ENCODE peak calls at places on chromosomes 7 and 10, in six cellular contexts. H is upper lobe of right lung; B is PC-9; I is CD4-positive, alpha-beta T cell; M is transverse colon; T is psoas muscle. J is an unnamed sample.

GRCh38 chr10:27742195-27742925 is 3.3 kb downstream of the MKX start:
- DNase-seq in M (peak), B (no peak), I (peak), T (peak), H (peak), J (peak)

GRCh38 chr7:39557222-39557621 is 9.0 kb upstream of the YAE1 start:
- DNase-seq in T (no peak), H (no peak), M (no peak), I (no peak), B (no peak), J (no peak)

GRCh38 chr10:44990302-44990655 is 10.4 kb upstream of the ZNF22 start:
- DNase-seq in M (no peak), I (no peak), B (no peak), T (no peak), H (no peak), J (no peak)

GRCh38 chr7:113083132-113083833 is 3.3 kb downstream of the GPR85 start:
- DNase-seq in B (no peak), T (no peak), H (no peak), M (no peak), I (no peak), J (no peak)

GRCh38 chr10:58661902-58662301 is 149.2 kb downstream of the BICC1 start:
- DNase-seq in M (no peak), I (no peak), T (no peak), H (no peak), B (no peak), J (no peak)

GRCh38 chr10:78507761-78508160 is 474.1 kb downstream of the RPS24 start:
- DNase-seq in M (no peak), I (no peak), B (no peak), T (no peak), H (no peak), J (no peak)

GRCh38 chr7:112422842-112423496 is 27.3 kb upstream of the IFRD1 start:
- DNase-seq in M (peak), H (peak), T (peak), I (no peak), B (peak), J (peak)

GRCh38 chr7:120030871-120031270 is 242.1 kb upstream of the KCND2 start:
- DNase-seq in I (no peak), M (no peak), H (no peak), T (no peak), B (no peak), J (no peak)

GRCh38 chr7:155378580-155378934 is 79.4 kb upstream of the EN2 start:
- DNase-seq in T (no peak), I (no peak), B (no peak), M (no peak), H (no peak), J (no peak)

GRCh38 chr7:66323114-66323513 is 118.0 kb downstream of the TPST1 start:
- DNase-seq in H (no peak), B (no peak), M (no peak), I (no peak), T (no peak), J (no peak)

GRCh38 chr7:121608785-121609184 is 212.7 kb upstream of the FAM3C start:
- DNase-seq in M (no peak), I (no peak), T (no peak), B (no peak), H (no peak), J (no peak)

GRCh38 chr10:94963901-94964300 is 25.4 kb downstream of the CYP2C9 start:
- DNase-seq in M (no peak), I (no peak), H (no peak), B (no peak), T (no peak), J (no peak)

GRCh38 chr10:36256905-36257304 is 614.8 kb upstream of the FZD8 start:
- DNase-seq in B (no peak), M (no peak), I (no peak), T (no peak), H (no peak), J (no peak)

GRCh38 chr7:141027043-141027442 is 12.3 kb upstream of the MRPS33 start:
- DNase-seq in T (no peak), M (no peak), H (no peak), B (no peak), I (no peak), J (no peak)

GRCh38 chr7:141023305-141023704 is 8.6 kb upstream of the MRPS33 start:
- DNase-seq in H (no peak), I (no peak), T (no peak), M (no peak), B (no peak), J (no peak)

GRCh38 chr7:141028767-141029166 is 14.0 kb upstream of the MRPS33 start:
- DNase-seq in I (no peak), H (no peak), M (no peak), T (no peak), B (no peak), J (no peak)

GRCh38 chr7:141024668-141025067 is 9.9 kb upstream of the MRPS33 start:
- DNase-seq in I (no peak), M (no peak), H (no peak), T (no peak), B (no peak), J (no peak)
- TF ChIP-seq CTCF in I (no peak), M (no peak), H (no peak), T (no peak), B (no peak), J (no peak)

GRCh38 chr10:67697646-67698245 is 1.8 kb upstream of the CTNNA3 start:
- DNase-seq in I (peak), H (no peak), T (no peak), M (no peak), B (peak), J (no peak)

GRCh38 chr10:67696029-67696428 is at the start of gene CTNNA3:
- DNase-seq in B (no peak), T (no peak), M (no peak), I (no peak), H (no peak), J (no peak)

GRCh38 chr10:67695555-67695954 is 440 bp downstream of the CTNNA3 start:
- DNase-seq in M (no peak), I (no peak), T (no peak), H (no peak), B (no peak), J (no peak)
- H3K27ac ChIP-seq in M (peak), I (no peak), T (peak), H (no peak), B (no peak), J (peak)

GRCh38 chr7:45407730-45408406 is 166.3 kb upstream of the ADCY1 start:
- DNase-seq in T (no peak), B (no peak), H (no peak), I (no peak), M (no peak), J (no peak)
- TF ChIP-seq CTCF in T (no peak), B (no peak), H (no peak), I (no peak), M (no peak), J (no peak)

GRCh38 chr7:76054129-76055120 is 6.5 kb downstream of the MDH2 start:
- DNase-seq in M (no peak), I (no peak), B (peak), T (peak), H (no peak), J (no peak)

GRCh38 chr7:76050545-76050944 is 2.6 kb downstream of the MDH2 start:
- DNase-seq in B (no peak), I (no peak), H (no peak), T (no peak), M (no peak), J (no peak)

GRCh38 chr7:76056241-76056640 is 8.3 kb downstream of the MDH2 start:
- DNase-seq in I (no peak), B (no peak), H (no peak), M (no peak), T (no peak), J (no peak)

GRCh38 chr7:76051840-76052239 is 3.9 kb downstream of the MDH2 start:
- DNase-seq in H (no peak), T (no peak), B (no peak), I (no peak), M (no peak), J (no peak)

DNA sequence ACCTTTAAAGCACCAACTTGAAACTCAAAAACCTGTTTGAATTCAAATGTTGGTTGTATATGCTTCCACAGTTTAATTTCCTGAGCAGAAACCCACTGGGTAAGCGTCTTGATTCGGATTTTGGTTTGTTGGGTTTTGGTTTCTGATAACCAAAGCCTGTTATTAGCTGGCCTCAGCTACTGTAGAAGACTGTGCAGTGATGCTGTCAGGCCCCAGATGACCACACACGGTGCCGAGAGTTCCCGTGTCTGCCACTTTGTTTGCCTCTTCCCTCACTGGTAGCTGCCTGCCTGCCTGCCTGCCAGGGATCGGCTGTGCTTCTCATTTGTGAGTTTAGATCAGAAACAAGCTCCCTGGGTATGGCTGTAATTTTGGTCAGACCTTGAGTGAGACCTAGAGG is 5.6 kb downstream of the MDH2 start:
- DNase-seq in B (no peak), H (no peak), T (no peak), M (no peak), I (no peak), J (no peak)
- H3K27ac ChIP-seq in B (peak), H (no peak), T (peak), M (peak), I (no peak), J (no peak)

GRCh38 chr10:43376828-43377227 is 5.4 kb downstream of the FXYD4 start:
- DNase-seq in T (no peak), M (no peak), B (no peak), I (no peak), H (no peak), J (peak)

GRCh38 chr10:43374194-43374593 is 2.8 kb downstream of the FXYD4 start:
- DNase-seq in B (no peak), H (no peak), T (no peak), I (no peak), M (no peak), J (peak)

GRCh38 chr10:43375401-43376020 is 4.1 kb downstream of the FXYD4 start:
- DNase-seq in B (peak), I (no peak), T (no peak), H (peak), M (no peak), J (peak)

GRCh38 chr10:43376046-43376635 is 4.7 kb downstream of the FXYD4 start:
- DNase-seq in I (no peak), T (no peak), H (no peak), B (no peak), M (no peak), J (peak)

GRCh38 chr10:43377393-43377883 is 6.0 kb downstream of the FXYD4 start:
- DNase-seq in M (no peak), I (no peak), B (peak), T (no peak), H (peak), J (peak)
- TF ChIP-seq CTCF in M (no peak), I (no peak), B (peak), T (no peak), H (peak), J (no peak)

DNA sequence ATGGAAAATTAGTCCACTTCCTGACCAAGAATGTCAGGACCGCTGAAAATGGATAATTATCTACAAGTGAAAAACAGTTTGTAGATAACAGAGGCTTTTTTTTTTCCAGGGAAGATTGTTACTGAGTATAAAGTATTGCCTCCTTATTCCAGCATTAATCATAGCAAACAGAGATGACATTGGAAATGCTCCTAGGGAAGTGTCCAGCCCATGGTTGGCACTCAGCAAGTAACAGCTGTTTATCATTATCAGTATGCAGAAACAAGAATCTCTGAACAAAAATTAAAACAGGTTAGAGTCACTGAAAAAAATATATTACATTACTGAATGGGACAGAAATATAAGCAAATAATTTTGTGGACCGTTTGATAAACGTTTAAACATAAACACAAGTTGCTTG is 14.6 kb downstream of the FGL2 start:
- DNase-seq in B (no peak), M (no peak), T (no peak), H (no peak), I (no peak), J (no peak)
- H3K27ac ChIP-seq in B (no peak), M (peak), T (no peak), H (no peak), I (no peak), J (no peak)

GRCh38 chr7:2923291-2923781 is 79.2 kb upstream of the GNA12 start:
- DNase-seq in H (no peak), T (no peak), B (no peak), M (no peak), I (no peak), J (peak)

GRCh38 chr7:2920956-2921708 is 77.0 kb upstream of the GNA12 start:
- DNase-seq in M (no peak), H (no peak), T (no peak), I (no peak), B (no peak), J (no peak)

GRCh38 chr7:2922866-2923265 is 78.8 kb upstream of the GNA12 start:
- DNase-seq in T (no peak), H (no peak), B (no peak), M (no peak), I (no peak), J (peak)

GRCh38 chr7:2922271-2922691 is 78.2 kb upstream of the GNA12 start:
- DNase-seq in I (no peak), B (no peak), T (no peak), H (no peak), M (no peak), J (peak)

GRCh38 chr7:2921748-2922147 is 77.6 kb upstream of the GNA12 start:
- DNase-seq in M (no peak), B (no peak), I (no peak), T (no peak), H (no peak), J (no peak)
- TF ChIP-seq CTCF in M (no peak), B (peak), I (no peak), T (no peak), H (no peak), J (no peak)

J was measured in spleen.